ENCODE peak calls at places on chromosomes 13 and 19, in four cellular contexts. U, X, D and E are unnamed samples.

GRCh38 chr13:43776680-43777079 is 10.1 kb downstream of the ENOX1 start:
- DNase-seq in U (no peak), X (no peak), D (no peak), E (no peak)

GRCh38 chr13:113411216-113412023 is 41.9 kb downstream of the ADPRHL1 start:
- DNase-seq in X (no peak), U (no peak), D (no peak), E (no peak)

GRCh38 chr19:35528218-35529038 is at the start of gene SBSN:
- DNase-seq in U (no peak), X (no peak), D (no peak), E (peak; percentile 65)

GRCh38 chr13:41075034-41075433 is 13.7 kb downstream of the WBP4 start:
- DNase-seq in U (no peak), D (no peak), X (peak; percentile 19), E (no peak)

GRCh38 chr13:98032168-98032567 is 78.7 kb downstream of the IPO5 start:
- DNase-seq in D (no peak), X (no peak), U (no peak), E (no peak)

GRCh38 chr13:107649071-107649470 is 566.3 kb downstream of the LIG4 start:
- DNase-seq in D (no peak), U (no peak), X (no peak), E (no peak)

GRCh38 chr13:39016789-39017188 is 21.1 kb downstream of the PROSER1 start:
- DNase-seq in X (no peak), U (peak; percentile 6), D (no peak), E (no peak)

GRCh38 chr19:46613525-46613924 is 11.4 kb downstream of the PTGIR start:
- DNase-seq in D (no peak), U (no peak), X (no peak), E (no peak)

GRCh38 chr19:51903192-51903591 is 1.6 kb downstream of the ZNF649 start:
- DNase-seq in D (no peak), U (peak; percentile 39), X (no peak), E (peak; percentile 25)

GRCh38 chr19:50178320-50178719 is 15.2 kb upstream of the IZUMO2 start:
- DNase-seq in D (no peak), X (no peak), U (no peak), E (no peak)

GRCh38 chr13:38781539-38781938 is 94.7 kb downstream of the FREM2 start:
- DNase-seq in U (no peak), X (no peak), D (no peak), E (no peak)